ENCODE peak calls at places on chromosomes 4 and X, in six cellular contexts. R, W, O, H, J and F are unnamed samples.

GRCh38 chr4:174450452-174450851 is 71.8 kb downstream of the HPGD start:
- DNase-seq in R (no peak), W (no peak), O (no peak), H (no peak), J (no peak), F (no peak)

GRCh38 chrX:19658030-19658429 is 142.7 kb upstream of the MAP3K15 start:
- DNase-seq in R (peak; percentile 30), W (no peak), O (no peak), H (no peak), J (no peak), F (no peak)

GRCh38 chr4:141335166-141335565 is 114.5 kb downstream of the ZNF330 start:
- DNase-seq in R (no peak), W (no peak), O (no peak), H (no peak), J (no peak), F (no peak)

GRCh38 chr4:146004730-146005129 is 66.1 kb upstream of the ZNF827 start:
- DNase-seq in R (no peak), W (no peak), O (no peak), H (no peak), J (no peak), F (no peak)

GRCh38 chrX:153925739-153926593 is at the start of gene ARHGAP4:
- DNase-seq in R (no peak), W (peak; percentile 31), O (no peak), H (no peak), J (no peak), F (no peak)

GRCh38 chr4:75025432-75025831 is 92.5 kb downstream of the PARM1 start:
- DNase-seq in R (no peak), W (no peak), O (no peak), H (no peak), J (no peak), F (no peak)

GRCh38 chr4:106365613-106366012 is 3.0 kb downstream of the GIMD1 start:
- DNase-seq in R (peak; percentile 91), W (no peak), O (no peak), H (no peak), J (no peak), F (peak; percentile 44)

GRCh38 chrX:120677017-120677652 is 47.3 kb upstream of the C1GALT1C1 start:
- DNase-seq in R (no peak), W (no peak), O (no peak), H (no peak), J (no peak), F (no peak)

GRCh38 chr4:184459413-184459812 is 14.9 kb downstream of the IRF2 start:
- DNase-seq in R (peak; percentile 71), W (no peak), O (no peak), H (no peak), J (no peak), F (peak; percentile 43)

GRCh38 chr4:145218251-145218650 is 37.9 kb upstream of the OTUD4 start:
- DNase-seq in R (no peak), W (no peak), O (peak; percentile 28), H (no peak), J (no peak), F (no peak)

GRCh38 chr4:40289366-40290188 is 45.6 kb upstream of the CHRNA9 start:
- DNase-seq in R (no peak), W (no peak), O (no peak), H (no peak), J (no peak), F (no peak)

GRCh38 chrX:40116925-40117324 is 19.2 kb upstream of the BCOR start:
- DNase-seq in R (no peak), W (no peak), O (no peak), H (no peak), J (no peak), F (no peak)

GRCh38 chr4:163191999-163192398 is 25.3 kb upstream of the NAF1 start:
- DNase-seq in R (peak; percentile 8), W (no peak), O (no peak), H (no peak), J (no peak), F (no peak)

GRCh38 chr4:17597517-17597916 is 16.9 kb upstream of the MED28 start:
- DNase-seq in R (peak; percentile 6), W (no peak), O (no peak), H (no peak), J (no peak), F (no peak)

GRCh38 chrX:3144651-3145050 is 103.4 kb downstream of the ARSF start:
- DNase-seq in R (no peak), W (no peak), O (no peak), H (no peak), J (no peak), F (no peak)

GRCh38 chrX:123814343-123814742 is 45.5 kb upstream of the XIAP start:
- DNase-seq in R (no peak), W (no peak), O (no peak), H (no peak), J (no peak), F (no peak)

GRCh38 chr4:57064811-57065711 is 45.1 kb downstream of the IGFBP7 start:
- DNase-seq in R (peak; percentile 78), W (no peak), O (peak; percentile 78), H (peak; percentile 86), J (no peak), F (no peak)

GRCh38 chrX:68249401-68249831 is 183.9 kb downstream of the OPHN1 start:
- DNase-seq in R (no peak), W (no peak), O (peak; percentile 32), H (no peak), J (no peak), F (no peak)

DNA sequence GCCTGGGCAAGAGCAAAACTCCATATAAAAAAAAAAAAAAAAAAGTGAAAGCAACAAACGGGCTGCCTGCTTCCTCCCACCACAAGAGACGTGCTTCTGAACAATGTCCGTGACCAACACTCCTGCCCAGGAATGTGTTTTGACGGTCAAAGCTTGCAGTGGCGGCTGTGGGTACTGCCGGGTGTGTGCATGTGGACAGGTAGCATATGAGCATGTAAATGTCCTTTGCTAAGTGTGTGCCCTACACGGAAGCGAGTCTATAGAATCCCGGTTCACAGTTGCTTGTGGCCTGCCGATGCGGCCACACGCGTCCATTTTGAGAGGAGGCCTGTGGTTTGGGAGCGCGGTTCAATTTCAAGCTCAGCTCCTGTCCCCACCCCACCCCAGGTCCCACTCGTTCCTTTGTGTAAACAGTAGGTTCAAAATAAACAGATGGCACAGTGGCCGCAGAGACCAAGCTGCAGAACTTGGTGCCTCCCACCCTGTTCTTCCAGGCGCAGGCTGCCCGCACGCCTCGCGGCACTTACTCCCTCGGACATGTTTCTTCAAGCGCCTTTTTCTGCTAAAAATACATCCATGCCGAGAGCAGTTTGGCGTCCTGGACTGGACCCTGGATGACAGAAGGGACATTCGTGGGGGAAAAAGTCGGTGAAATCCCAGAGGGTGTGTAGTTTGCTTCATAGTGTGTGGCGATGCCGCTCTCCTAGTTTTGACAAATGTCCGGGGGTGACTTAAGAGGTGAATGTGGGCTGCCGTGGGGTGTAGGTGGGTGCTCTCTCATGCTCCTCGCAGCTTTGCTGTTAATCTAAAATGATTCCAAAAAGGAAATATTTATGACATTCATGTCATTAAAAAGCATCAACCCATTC is 11.5 kb upstream of the NKX1-1 start:
- DNase-seq in R (no peak), W (no peak), O (no peak), H (peak; percentile 40), J (no peak), F (no peak)
- TF ChIP-seq CTCF in R (no peak), W (no peak), O (no peak), H (no peak), J (peak; percentile 12), F (no peak)

DNA sequence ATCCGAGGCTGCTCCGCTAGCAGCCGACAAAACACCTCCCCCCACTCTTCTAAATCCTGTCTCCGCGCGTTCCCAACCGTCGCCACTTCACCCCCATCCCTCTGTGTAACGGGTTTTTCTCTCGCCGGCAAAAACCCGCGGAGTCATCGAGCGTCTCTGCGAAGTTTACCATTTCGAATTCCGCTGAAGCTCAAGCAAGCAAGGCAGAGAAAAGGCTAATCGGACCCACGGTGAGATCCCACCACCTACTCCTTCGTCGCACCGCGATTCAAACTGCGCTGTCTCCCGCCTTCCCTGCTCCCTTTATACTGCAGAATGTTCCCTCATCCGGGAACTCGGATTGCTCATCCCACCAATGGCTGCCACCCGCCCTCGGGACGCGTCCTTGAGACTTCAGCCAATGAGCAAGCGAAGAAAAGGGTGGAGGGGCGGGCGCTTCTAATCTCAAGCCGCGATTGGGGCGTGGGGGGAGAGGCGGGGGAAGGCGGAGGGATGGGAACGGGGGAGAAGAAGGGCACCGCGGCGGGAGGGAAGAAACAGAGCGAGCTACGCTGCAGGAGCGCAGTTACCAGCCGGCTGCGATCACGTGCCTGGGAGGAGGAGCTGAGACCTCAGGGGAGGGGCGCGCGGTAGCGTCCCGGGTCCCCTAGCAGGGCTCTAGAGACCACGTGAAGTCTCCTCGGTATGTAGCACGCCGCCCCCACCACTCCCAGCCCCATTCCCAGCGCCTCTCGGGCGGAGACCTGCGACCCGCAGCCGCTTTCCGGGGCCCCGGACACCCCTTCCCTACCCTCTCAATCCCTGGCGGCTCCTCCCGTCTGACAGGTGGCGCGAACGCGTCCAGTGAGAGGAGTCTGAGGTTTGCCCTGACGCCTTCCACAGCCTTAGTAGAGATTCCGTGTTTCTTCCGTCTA is at the start of gene H2AZ1:
- DNase-seq in R (peak; percentile 99), W (peak; percentile 98), O (peak; percentile 99), H (peak; percentile 99), J (peak; percentile 97), F (peak; percentile 100)
- TF ChIP-seq CTCF in R (no peak), W (no peak), O (no peak), H (no peak), J (no peak), F (no peak)

DNA sequence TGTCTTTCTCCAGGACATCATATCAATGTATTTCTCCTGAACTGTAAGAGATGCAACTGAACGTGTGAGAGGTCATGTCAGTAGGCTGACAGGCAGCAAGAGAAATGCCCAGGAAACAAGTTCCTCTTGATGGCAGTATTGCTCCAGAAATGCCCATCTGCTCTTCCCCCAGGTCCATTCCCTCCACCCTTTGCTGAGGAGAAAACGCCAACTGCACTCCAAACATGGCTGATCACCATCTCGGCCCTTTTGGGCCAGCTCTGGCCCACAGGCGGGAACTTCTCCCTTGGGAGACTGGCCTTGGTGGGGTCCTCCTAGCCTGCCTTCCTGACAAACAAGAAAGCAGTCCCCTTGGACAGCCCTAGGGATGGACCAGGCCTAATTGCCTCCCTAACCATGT is 276.5 kb upstream of the AGTR2 start:
- DNase-seq in R (no peak), W (no peak), O (no peak), H (no peak), J (no peak), F (no peak)
- TF ChIP-seq CTCF in R (no peak), W (no peak), O (no peak), H (no peak), J (peak; percentile 11), F (no peak)

GRCh38 chrX:38305971-38306370 is 21.3 kb downstream of the RPGR start:
- DNase-seq in R (no peak), W (no peak), O (no peak), H (no peak), J (no peak), F (no peak)

DNA sequence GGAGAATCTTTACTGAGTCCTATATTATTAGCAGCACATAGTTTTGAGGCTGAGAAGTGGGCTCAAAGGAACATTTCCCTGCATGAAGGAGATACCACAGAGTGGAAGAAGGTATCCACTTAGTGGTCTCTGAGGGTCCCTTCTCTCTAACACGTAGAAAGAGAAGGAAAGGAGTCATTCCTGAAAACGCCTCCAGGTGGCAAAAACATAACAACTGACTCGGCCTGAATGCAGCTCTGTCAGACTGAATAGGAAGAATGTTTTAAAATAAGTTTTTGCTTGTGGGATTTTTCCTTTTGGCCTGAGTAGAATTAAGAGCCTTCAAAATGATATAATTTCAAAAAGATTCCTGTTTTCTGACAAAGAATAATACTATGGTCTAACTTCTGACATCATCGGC is 23.3 kb downstream of the RPGR start:
- DNase-seq in R (no peak), W (peak; percentile 10), O (no peak), H (no peak), J (no peak), F (peak; percentile 46)
- TF ChIP-seq CTCF in R (peak; percentile 33), W (no peak), O (peak; percentile 37), H (no peak), J (peak; percentile 48), F (peak; percentile 49)